ENCODE peak calls at places on chromosomes 16 and 17, in seven cellular contexts. U is gastrocnemius medialis; A is fibroblast of lung; D is CD4-positive, alpha-beta T cell; E is thoracic aorta; L is PC-9; S is endothelial cell of umbilical vein. Z is an unnamed sample.

GRCh38 chr16:89761304-89761922 is 40.1 kb downstream of the ZNF276 start:
- DNase-seq in A (no peak), E (no peak), U (no peak), S (no peak), L (no peak), D (no peak), Z (no peak)

GRCh38 chr17:50464736-50465135 is 3.9 kb downstream of the CHAD start:
- DNase-seq in E (no peak), D (no peak), L (no peak), U (no peak), S (no peak), A (no peak), Z (no peak)

GRCh38 chr16:24852281-24852721 is 6.5 kb downstream of the SLC5A11 start:
- DNase-seq in D (no peak), A (peak; percentile 10), U (no peak), S (no peak), E (no peak), L (no peak), Z (no peak)

GRCh38 chr17:50916026-50916707 is 50.0 kb upstream of the TOB1 start:
- DNase-seq in U (no peak), S (no peak), L (no peak), E (no peak), A (no peak), D (no peak), Z (no peak)

GRCh38 chr17:77491921-77492445 is 351.2 kb downstream of the SEC14L1 start:
- DNase-seq in E (no peak), U (no peak), S (no peak), A (no peak), D (no peak), L (no peak), Z (no peak)

GRCh38 chr16:23216658-23217246 is 34.2 kb downstream of the SCNN1G start:
- DNase-seq in U (no peak), D (no peak), A (no peak), L (no peak), E (no peak), S (no peak), Z (no peak)

GRCh38 chr17:31405941-31406371 is 14.5 kb downstream of the RAB11FIP4 start:
- DNase-seq in A (no peak), S (no peak), L (no peak), U (no peak), D (no peak), E (no peak), Z (no peak)

GRCh38 chr17:9971991-9972390 is 66.9 kb upstream of the RCVRN start:
- DNase-seq in S (no peak), E (no peak), L (peak; percentile 17), A (peak; percentile 19), U (peak; percentile 43), D (no peak), Z (peak; percentile 53)

GRCh38 chr17:83193336-83194188 is 114.2 kb downstream of the METRNL start:
- DNase-seq in D (no peak), L (peak; percentile 87), A (peak; percentile 56), U (peak; percentile 41), E (no peak), S (no peak), Z (no peak)

GRCh38 chr16:24826817-24827566 is 18.8 kb upstream of the SLC5A11 start:
- DNase-seq in S (no peak), U (no peak), E (no peak), D (no peak), A (no peak), L (no peak), Z (no peak)

GRCh38 chr16:75758215-75758614 is 31.9 kb upstream of the CPHXL start:
- DNase-seq in L (no peak), E (no peak), D (no peak), S (no peak), A (peak; percentile 82), U (no peak), Z (no peak)

GRCh38 chr17:36583787-36584186 is 7.9 kb upstream of the DHRS11 start:
- DNase-seq in E (no peak), L (no peak), A (no peak), U (no peak), D (no peak), S (no peak), Z (no peak)

GRCh38 chr16:67040906-67041305 is 12.0 kb downstream of the CBFB start:
- DNase-seq in D (no peak), S (no peak), U (no peak), E (no peak), A (peak; percentile 85), L (no peak), Z (no peak)

GRCh38 chr17:45363498-45363897 is 46.7 kb upstream of the MAP3K14 start:
- DNase-seq in A (no peak), S (no peak), L (no peak), E (no peak), D (no peak), U (peak; percentile 40), Z (no peak)

GRCh38 chr16:49546735-49547134 is 173.1 kb downstream of the C16orf78 start:
- DNase-seq in E (no peak), U (no peak), A (no peak), L (no peak), D (no peak), S (no peak), Z (no peak)

GRCh38 chr16:49545243-49545642 is 171.6 kb downstream of the C16orf78 start:
- DNase-seq in S (no peak), L (no peak), E (no peak), A (no peak), D (no peak), U (no peak), Z (no peak)

GRCh38 chr16:49546059-49546458 is 172.5 kb downstream of the C16orf78 start:
- DNase-seq in E (no peak), D (no peak), L (no peak), A (no peak), U (no peak), S (no peak), Z (no peak)

GRCh38 chr16:49543315-49543946 is 169.8 kb downstream of the C16orf78 start:
- DNase-seq in L (no peak), U (peak; percentile 75), A (no peak), D (no peak), E (no peak), S (no peak), Z (no peak)

DNA sequence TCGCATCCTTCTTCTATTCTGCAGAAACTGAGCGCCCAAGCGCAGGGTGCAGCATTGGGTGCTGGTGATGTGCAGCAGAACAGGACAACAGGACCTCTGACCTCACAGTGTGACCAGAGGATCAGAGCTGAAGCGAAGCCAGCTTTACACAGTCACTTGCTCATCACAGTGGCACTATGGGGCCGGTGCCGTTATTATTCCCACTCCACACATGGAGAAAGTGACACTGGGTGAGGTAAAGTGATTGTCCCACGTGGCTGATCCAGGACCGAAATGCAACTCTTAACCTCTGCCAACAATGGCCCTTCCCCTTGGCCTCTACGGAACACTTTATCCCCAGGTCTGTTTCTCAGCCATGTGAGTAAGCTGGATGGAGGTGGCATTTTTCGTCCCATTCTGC is 171.2 kb downstream of the C16orf78 start:
- DNase-seq in E (no peak), S (no peak), L (no peak), D (no peak), U (peak; percentile 27), A (no peak), Z (no peak)
- H3K27ac ChIP-seq in E (no peak overlapping the region), S (no peak overlapping the region), L (no peak overlapping the region), D (no peak overlapping the region), U (peak overlapping the region; percentile 83), A (no peak overlapping the region), Z (no peak overlapping the region)

DNA sequence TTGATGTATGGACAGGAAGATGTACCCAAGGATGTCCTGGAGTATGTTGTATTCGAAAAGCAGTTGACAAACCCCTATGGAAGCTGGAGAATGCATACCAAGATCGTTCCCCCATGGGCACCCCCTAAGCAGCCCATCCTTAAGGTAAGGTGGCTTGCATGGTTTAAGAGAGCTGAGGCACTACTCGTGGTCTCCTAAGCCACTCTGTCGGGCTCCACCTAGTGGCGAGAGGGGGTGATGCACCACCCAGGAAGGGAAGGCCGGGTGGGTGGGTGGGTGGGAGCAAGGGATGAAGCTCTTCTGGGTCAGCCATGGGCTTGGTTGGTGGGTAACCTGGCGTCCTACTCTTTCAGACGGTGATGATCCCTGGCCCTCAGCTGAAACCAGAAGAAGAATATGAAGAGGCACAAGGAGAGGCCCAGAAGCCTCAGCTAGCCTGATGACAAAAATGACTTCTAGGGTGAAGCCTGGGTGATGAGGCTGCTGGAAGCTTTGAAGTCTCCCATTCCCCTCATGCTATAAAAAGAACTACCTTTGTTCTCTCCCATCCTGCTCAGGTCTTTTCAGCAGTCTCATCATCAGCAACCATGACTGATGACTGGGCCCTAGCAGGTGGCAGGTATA is 21.5 kb downstream of the GPR179 start:
- DNase-seq in L (peak; percentile 49), S (no peak), E (peak; percentile 12), A (peak; percentile 34), U (peak; percentile 48), D (peak; percentile 64), Z (peak; percentile 70)
- TF ChIP-seq CTCF in L (peak; percentile 67), S (peak; percentile 70), E (peak; percentile 90), A (peak; percentile 68), U (peak; percentile 90), D (peak; percentile 82), Z (peak; percentile 83)

GRCh38 chr17:80035937-80036714 is at the start of gene CCDC40:
- DNase-seq in U (peak; percentile 70), S (peak; percentile 72), L (peak; percentile 83), A (peak; percentile 70), E (peak; percentile 45), D (peak; percentile 70), Z (peak; percentile 87)

GRCh38 chr17:80035687-80035936 is at the start of gene TBC1D16:
- DNase-seq in S (no peak), D (peak; percentile 52), U (no peak), E (no peak), L (no peak), A (no peak), Z (no peak)

GRCh38 chr17:80034654-80034976 is 1.1 kb downstream of the TBC1D16 start:
- DNase-seq in L (no peak), S (no peak), D (no peak), A (no peak), U (no peak), E (no peak), Z (no peak)

GRCh38 chr17:80033840-80034239 is 1.8 kb downstream of the TBC1D16 start:
- DNase-seq in L (no peak), S (no peak), E (no peak), A (no peak), U (no peak), D (no peak), Z (no peak)

DNA sequence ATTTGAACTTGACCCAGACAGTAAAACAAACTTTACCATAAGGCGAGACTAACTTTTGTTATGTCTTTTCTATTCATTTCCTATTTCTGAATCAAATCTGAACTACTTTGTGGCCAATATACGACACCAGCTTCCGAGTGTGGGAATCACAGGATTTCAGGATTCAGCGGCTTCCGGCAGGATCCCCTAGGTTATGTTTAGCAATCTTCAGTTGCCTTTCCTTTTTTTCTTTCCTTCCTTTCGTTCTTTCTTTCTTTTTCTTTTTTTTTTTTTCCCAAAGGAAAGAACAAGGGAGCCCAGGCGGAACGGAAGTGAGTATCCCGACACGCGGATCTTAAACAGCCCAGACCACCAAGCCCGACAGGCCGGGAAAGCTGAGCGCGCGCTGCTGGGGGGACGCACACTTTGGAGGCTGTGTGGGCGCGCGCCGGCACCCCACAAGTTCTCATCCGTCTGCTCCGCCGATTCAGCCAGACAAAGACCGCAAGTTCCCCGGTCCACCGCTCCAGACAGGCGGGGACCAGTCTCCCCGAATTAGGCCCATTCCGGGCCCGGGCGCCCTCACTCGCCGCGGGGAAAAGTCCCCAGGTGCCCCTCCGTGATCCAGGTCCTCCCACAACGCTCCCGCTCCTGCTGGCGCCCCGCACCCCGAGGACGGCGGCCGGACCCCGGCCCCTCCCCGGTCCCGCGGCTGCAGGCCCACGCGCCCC is 540 bp downstream of the TBC1D16 start:
- DNase-seq in U (no peak), D (peak; percentile 48), E (no peak), A (peak; percentile 43), L (peak; percentile 17), S (peak; percentile 68), Z (peak; percentile 41)
- H3K27ac ChIP-seq in U (peak overlapping the region; percentile 71), D (no peak overlapping the region), E (peak overlapping the region; percentile 67), A (peak overlapping the region; percentile 64), L (no peak overlapping the region), S (peak overlapping the region; percentile 71), Z (peak overlapping the region; percentile 78)

GRCh38 chr17:42130310-42130936 is 7.8 kb downstream of the HSPB9 start:
- DNase-seq in A (no peak), L (no peak), U (no peak), S (no peak), E (no peak), D (no peak), Z (no peak)
- TF ChIP-seq CTCF in A (no peak), L (no peak), U (no peak), S (no peak), E (no peak), D (no peak), Z (no peak)